ENCODE peak calls at places on chromosomes 1 and 21, in eight cellular contexts. K is right atrium auricular region; Q is activated T-cell treated with anti-CD3 and anti-CD28 coated beads for 1 hour; U is stimulated activated CD4-positive, alpha-beta T cell treated with anti-CD3 and anti-CD28 coated beads, TNF-alpha, amount 100 ng/mL, for 48 hours; A is activated T-helper 1 cell treated with Interleukin-2 at 50 U/mL for 16 hours; V is iPS-NIHi11; X is tibial artery; W is nephron progenitor cell. H is an unnamed sample.

GRCh38 chr1:86207323-86207722 is 50.8 kb upstream of the COL24A1 start:
- DNase-seq in W (no peak), V (no peak), A (no peak), U (no peak), X (no peak), Q (no peak), K (no peak), H (peak)

GRCh38 chr1:208009303-208009702 is 98.4 kb upstream of the CD34 start:
- DNase-seq in X (no peak), A (no peak), K (no peak), V (no peak), U (no peak), Q (no peak), W (no peak), H (no peak)

GRCh38 chr1:205248793-205249601 is 21.3 kb downstream of the TMCC2 start:
- DNase-seq in A (no peak), X (peak), Q (no peak), V (no peak), W (no peak), K (peak), U (no peak), H (peak)

GRCh38 chr1:25033030-25033827 is 103.2 kb upstream of the RUNX3 start:
- DNase-seq in Q (no peak), W (no peak), V (no peak), A (no peak), U (no peak), K (no peak), X (no peak), H (no peak)

GRCh38 chr1:150146853-150147542 is 2.7 kb upstream of the PLEKHO1 start:
- DNase-seq in V (no peak), A (no peak), X (no peak), K (no peak), Q (no peak), U (no peak), W (no peak), H (no peak)

GRCh38 chr1:246782120-246782900 is 58.1 kb downstream of the SCCPDH start:
- DNase-seq in U (no peak), A (no peak), W (no peak), K (peak), Q (no peak), X (no peak), V (no peak), H (peak)

GRCh38 chr1:58922302-58923089 is 138.6 kb upstream of the JUN start:
- DNase-seq in X (peak), Q (no peak), U (peak), V (no peak), A (peak), W (no peak), K (peak), H (peak)

GRCh38 chr21:43667191-43667904 is 8.0 kb downstream of the RRP1B start:
- DNase-seq in W (no peak), A (no peak), Q (no peak), V (no peak), X (no peak), U (no peak), K (no peak), H (peak)

GRCh38 chr1:93056214-93056613 is 22.9 kb upstream of the MTF2 start:
- DNase-seq in K (no peak), Q (no peak), V (peak), X (no peak), A (no peak), U (no peak), W (peak), H (peak)

GRCh38 chr21:44709426-44710293 is 1.7 kb downstream of the TSPEAR start:
- DNase-seq in K (no peak), V (no peak), U (no peak), X (no peak), W (no peak), Q (no peak), A (no peak), H (peak)

GRCh38 chr1:40825430-40825778 is 36.8 kb downstream of the CITED4 start:
- DNase-seq in U (no peak), K (no peak), V (peak), W (no peak), A (no peak), X (no peak), Q (no peak), H (no peak)

GRCh38 chr1:109898842-109899241 is 11.8 kb upstream of the CSF1 start:
- DNase-seq in W (no peak), A (no peak), U (no peak), Q (no peak), V (no peak), X (no peak), K (no peak), H (no peak)

H was measured in cardiac fibroblast.